ENCODE peak calls at places on chromosomes 13 and 19, in six cellular contexts. Y is psoas muscle, Q is upper lobe of right lung, A is GM23248, P is SJSA1, J is tibial nerve. H is an unnamed sample.
A peak's percentile ranks its signal among the peaks of the same experiment; 100 is the strongest.

GRCh38 chr19:21569497-21569870 is 64.1 kb downstream of the ZNF429 start:
- DNase-seq in A (peak; percentile 75), Y (no peak), P (no peak), Q (peak; percentile 80), J (no peak), H (no peak)

GRCh38 chr19:531009-531752 is 379 bp upstream of the CDC34 start:
- DNase-seq in Y (peak; percentile 87), J (peak; percentile 52), A (peak; percentile 95), P (peak; percentile 78), Q (peak; percentile 92), H (no peak)

GRCh38 chr19:1855040-1855827 is 7.0 kb upstream of the REXO1 start:
- DNase-seq in J (peak; percentile 72), Y (peak; percentile 87), Q (peak; percentile 94), P (peak; percentile 88), A (peak; percentile 97), H (peak; percentile 86)

GRCh38 chr13:44474122-44474910 is 100.7 kb downstream of the SERP2 start:
- DNase-seq in Q (no peak), P (no peak), J (no peak), A (peak; percentile 21), Y (no peak), H (no peak)

GRCh38 chr13:113445791-113446487 is 7.3 kb downstream of the ADPRHL1 start:
- DNase-seq in Y (no peak), Q (peak; percentile 51), A (no peak), J (no peak), P (no peak), H (no peak)

GRCh38 chr19:5968431-5969373 is 9.2 kb downstream of the RANBP3 start:
- DNase-seq in A (no peak), P (no peak), Y (no peak), Q (no peak), J (no peak), H (no peak)

GRCh38 chr19:38718747-38719543 is 25.3 kb downstream of the CAPN12 start:
- DNase-seq in J (no peak), Q (peak; percentile 79), A (peak; percentile 40), P (no peak), Y (peak; percentile 55), H (no peak)

GRCh38 chr19:33390908-33391630 is 17.6 kb downstream of the CEBPG start:
- DNase-seq in A (no peak), Q (no peak), P (no peak), J (no peak), Y (no peak), H (peak; percentile 57)

GRCh38 chr13:44685641-44686040 is 109.5 kb upstream of the TSC22D1 start:
- DNase-seq in A (no peak), Q (no peak), P (no peak), Y (no peak), J (no peak), H (no peak)

GRCh38 chr13:74761794-74762193 is 627.6 kb upstream of the KLF12 start:
- DNase-seq in Q (no peak), P (no peak), A (peak; percentile 38), Y (no peak), J (peak; percentile 6), H (no peak)

GRCh38 chr19:42360787-42361544 is 29.1 kb downstream of the CNFN start:
- DNase-seq in Y (no peak), A (no peak), Q (no peak), P (no peak), J (no peak), H (no peak)

GRCh38 chr19:42497492-42498226 is 30.6 kb downstream of the CEACAM1 start:
- DNase-seq in Y (no peak), Q (no peak), J (no peak), A (no peak), P (no peak), H (no peak)

GRCh38 chr19:56086671-56087430 is 34.2 kb downstream of the ZNF787 start:
- DNase-seq in Y (no peak), P (no peak), Q (no peak), J (no peak), A (no peak), H (no peak)

GRCh38 chr13:31200636-31200970 is 828 bp downstream of the B3GLCT start:
- DNase-seq in Y (peak; percentile 61), A (no peak), P (peak; percentile 60), Q (peak; percentile 83), J (no peak), H (no peak)

GRCh38 chr13:95243207-95243606 is 58.0 kb downstream of the ABCC4 start:
- DNase-seq in Y (no peak), J (no peak), Q (no peak), P (no peak), A (no peak), H (no peak)

GRCh38 chr13:99150575-99151370 is 49.9 kb upstream of the UBAC2 start:
- DNase-seq in J (no peak), Q (no peak), Y (no peak), A (peak; percentile 88), P (peak; percentile 91), H (peak; percentile 95)

GRCh38 chr13:56009418-56009817 is 1131.3 kb upstream of the PRR20A start:
- DNase-seq in J (no peak), Q (no peak), Y (no peak), A (no peak), P (no peak), H (no peak)

GRCh38 chr13:74306496-74306895 is 172.3 kb upstream of the KLF12 start:
- DNase-seq in J (no peak), P (no peak), Q (no peak), Y (no peak), A (peak; percentile 7), H (no peak)

GRCh38 chr19:5718579-5719273 is 1.2 kb downstream of the LONP1 start:
- DNase-seq in Q (no peak), A (peak; percentile 91), Y (no peak), P (no peak), J (no peak), H (no peak)

GRCh38 chr19:6020166-6020967 is 42.4 kb upstream of the RANBP3 start:
- DNase-seq in Q (peak; percentile 55), J (no peak), A (no peak), Y (no peak), P (no peak), H (no peak)

GRCh38 chr19:18669524-18669817 is 14.0 kb upstream of the CRTC1 start:
- DNase-seq in Y (no peak), J (no peak), A (no peak), P (no peak), Q (no peak), H (no peak)

GRCh38 chr13:44096906-44097305 is 217.2 kb downstream of the LACC1 start:
- DNase-seq in Y (no peak), Q (no peak), P (no peak), J (no peak), A (no peak), H (no peak)

GRCh38 chr19:18470153-18470552 is 32.2 kb upstream of the ISYNA1 start:
- DNase-seq in P (no peak), Q (no peak), J (no peak), Y (no peak), A (peak; percentile 34), H (no peak)

GRCh38 chr13:111945086-111945485 is 121.9 kb upstream of the SOX1 start:
- DNase-seq in A (no peak), J (no peak), P (no peak), Y (no peak), Q (peak; percentile 34), H (no peak)

DNA sequence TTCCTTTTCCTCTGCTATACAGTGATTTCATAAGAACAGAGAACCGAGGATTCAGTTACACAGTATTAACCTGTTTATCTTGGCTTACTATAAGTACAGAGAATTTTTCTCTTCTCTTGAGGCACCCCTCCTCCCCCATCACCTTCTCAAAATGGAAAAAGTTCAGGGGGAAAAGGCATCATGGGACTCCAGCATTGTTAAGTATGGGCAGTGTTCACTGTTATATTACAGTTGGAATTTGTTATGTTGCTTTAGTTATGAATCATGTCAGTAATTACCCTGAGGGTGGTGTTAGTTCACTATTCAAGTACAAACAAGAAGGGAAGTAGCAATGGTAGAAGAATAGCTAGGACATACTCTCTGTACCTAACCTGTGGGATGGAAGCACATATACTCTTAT is 12.1 kb downstream of the LPAR6 start:
- DNase-seq in A (peak; percentile 80), P (no peak), J (no peak), Y (no peak), Q (no peak), H (no peak)
- H3K4me1 ChIP-seq in A (peaks cover 74% of the 10 kb centered on the region), P (peaks cover 24% of the 10 kb centered on the region), J (peaks cover 33% of the 10 kb centered on the region), Y (peaks cover 5% of the 10 kb centered on the region), Q (peaks cover 41% of the 10 kb centered on the region), H (peaks cover 67% of the 10 kb centered on the region)

GRCh38 chr19:29524912-29525870 is 603 bp upstream of the VSTM2B start:
- DNase-seq in Y (no peak), J (no peak), P (no peak), Q (peak; percentile 54), A (no peak), H (no peak)
- H3K4me1 ChIP-seq in Y (peaks cover 12% of the 10 kb centered on the region), J (no peaks in the 10 kb centered on the region), P (no peaks in the 10 kb centered on the region), Q (peaks cover 7% of the 10 kb centered on the region), A (no peaks in the 10 kb centered on the region), H (no peaks in the 10 kb centered on the region)

DNA sequence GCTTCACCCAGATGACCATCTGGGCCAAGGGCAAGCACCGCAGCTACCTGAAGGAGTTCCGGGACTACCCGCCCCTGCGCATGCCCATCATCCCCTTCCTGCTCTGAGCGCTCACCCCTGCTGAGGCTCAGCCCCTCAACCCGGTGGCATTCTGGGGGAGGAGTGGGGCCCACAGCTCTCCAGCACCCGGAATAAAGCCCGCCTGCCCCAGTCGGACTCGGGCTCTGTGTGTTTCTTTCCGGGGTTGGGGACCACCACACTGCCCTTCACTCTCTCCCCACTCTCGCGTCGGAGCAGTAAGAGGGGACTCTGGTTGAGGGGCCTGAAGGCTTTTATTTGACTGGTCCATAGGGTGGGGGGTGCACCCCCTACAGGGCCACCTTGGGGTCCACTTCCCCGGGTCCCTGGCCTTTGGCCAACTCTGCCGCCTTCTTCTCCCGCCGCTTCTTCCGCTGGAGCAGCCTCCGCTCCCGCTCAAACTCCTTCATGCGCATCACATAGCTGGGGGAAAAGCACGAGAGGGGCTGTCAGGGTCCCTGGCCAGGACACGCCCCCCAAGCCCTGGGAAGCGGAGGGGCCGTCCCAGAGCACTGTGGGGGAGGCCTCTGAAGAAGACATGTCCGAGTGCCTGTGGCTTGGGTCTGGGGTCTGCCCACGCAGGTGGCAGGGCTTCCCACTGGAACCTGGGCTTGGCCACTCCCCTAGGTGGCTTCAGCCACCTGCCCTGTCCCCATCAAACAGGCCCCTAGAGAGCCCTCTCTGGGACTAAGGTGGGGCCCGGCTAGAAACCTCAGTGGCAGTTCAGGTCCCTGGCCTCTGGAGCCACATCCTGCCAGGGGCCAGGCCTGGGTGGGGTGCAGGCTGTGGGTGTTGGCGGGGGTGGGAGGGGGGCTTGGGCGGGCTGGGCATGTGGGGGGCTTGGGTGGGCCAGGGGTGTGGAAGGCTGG is 5.8 kb downstream of the NDUFB7 start:
- DNase-seq in A (no peak), P (no peak), Y (no peak), J (no peak), Q (no peak), H (no peak)
- H3K4me1 ChIP-seq in A (no peaks in the 10 kb centered on the region), P (peaks cover 6% of the 10 kb centered on the region), Y (peaks cover 29% of the 10 kb centered on the region), J (peaks cover 25% of the 10 kb centered on the region), Q (peaks cover 14% of the 10 kb centered on the region), H (peaks cover 18% of the 10 kb centered on the region)

GRCh38 chr19:8468124-8468523 is 23.3 kb downstream of the HNRNPM start:
- DNase-seq in J (no peak), Y (no peak), A (no peak), Q (no peak), P (no peak), H (no peak)
- H3K4me1 ChIP-seq in J (no peaks in the 10 kb centered on the region), Y (peaks cover 7% of the 10 kb centered on the region), A (no peaks in the 10 kb centered on the region), Q (peaks cover 7% of the 10 kb centered on the region), P (peaks cover 48% of the 10 kb centered on the region), H (no peaks in the 10 kb centered on the region)